ENCODE peak calls at places on chromosomes 4 and X, in eight cellular contexts. W, R, L, N, V, Y, H and O are unnamed samples.

GRCh38 chr4:142817442-142817841 is 28.7 kb downstream of the INPP4B start:
- DNase-seq in W (no peak), R (no peak), L (no peak), N (peak), V (peak), Y (no peak), H (peak), O (no peak)

GRCh38 chr4:132396636-132397035 is 752.5 kb upstream of the PCDH10 start:
- DNase-seq in W (no peak), R (no peak), L (no peak), N (no peak), V (no peak), Y (no peak), H (no peak), O (no peak)

GRCh38 chrX:149962859-149963757 is 24.8 kb upstream of the EOLA2 start:
- DNase-seq in W (peak), R (peak), L (no peak), N (peak), V (peak), Y (peak), H (peak), O (peak)

GRCh38 chr4:172485007-172485406 is 671.8 kb downstream of the GALNTL6 start:
- DNase-seq in W (no peak), R (no peak), L (no peak), N (no peak), V (no peak), Y (no peak), H (no peak), O (no peak)

GRCh38 chr4:185183622-185184281 is 20.0 kb downstream of the CFAP97 start:
- DNase-seq in W (peak), R (peak), L (no peak), N (peak), V (peak), Y (peak), H (peak), O (peak)

GRCh38 chr4:15396157-15396800 is 31.6 kb upstream of the C1QTNF7 start:
- DNase-seq in W (peak), R (peak), L (no peak), N (no peak), V (no peak), Y (peak), H (peak), O (peak)

GRCh38 chr4:84578540-84579409 is 4.2 kb upstream of the CDS1 start:
- DNase-seq in W (no peak), R (no peak), L (no peak), N (peak), V (peak), Y (peak), H (peak), O (no peak)

GRCh38 chrX:698246-698645 is 67.7 kb downstream of the SHOX start:
- DNase-seq in W (no peak), R (no peak), L (no peak), N (no peak), V (no peak), Y (no peak), H (no peak), O (no peak)

GRCh38 chr4:74583066-74583700 is 138.2 kb downstream of the AREG start:
- DNase-seq in W (no peak), R (no peak), L (no peak), N (no peak), V (no peak), Y (no peak), H (no peak), O (no peak)

GRCh38 chr4:33161202-33161601 is 2441.0 kb downstream of the PCDH7 start:
- DNase-seq in W (no peak), R (no peak), L (no peak), N (no peak), V (no peak), Y (no peak), H (no peak), O (no peak)

GRCh38 chr4:156593464-156593863 is 378.1 kb downstream of the PDGFC start:
- DNase-seq in W (no peak), R (no peak), L (no peak), N (no peak), V (no peak), Y (no peak), H (no peak), O (no peak)

GRCh38 chr4:4585012-4585670 is 43.3 kb upstream of the STX18 start:
- DNase-seq in W (no peak), R (no peak), L (no peak), N (peak), V (no peak), Y (no peak), H (no peak), O (no peak)

GRCh38 chrX:31228415-31228832 is 156.6 kb upstream of the FTHL17 start:
- DNase-seq in W (peak), R (no peak), L (no peak), N (peak), V (peak), Y (no peak), H (no peak), O (no peak)

GRCh38 chr4:179110356-179110755 is 1668.1 kb upstream of the AGA start:
- DNase-seq in W (no peak), R (no peak), L (no peak), N (peak), V (no peak), Y (no peak), H (peak), O (no peak)

GRCh38 chr4:143344774-143345173 is 8.1 kb downstream of the GAB1 start:
- DNase-seq in W (no peak), R (no peak), L (no peak), N (no peak), V (no peak), Y (no peak), H (no peak), O (no peak)

GRCh38 chr4:102440498-102440897 is 60.7 kb upstream of the NFKB1 start:
- DNase-seq in W (no peak), R (no peak), L (no peak), N (no peak), V (no peak), Y (no peak), H (no peak), O (no peak)

GRCh38 chr4:187176261-187176910 is 452.7 kb upstream of the FAT1 start:
- DNase-seq in W (no peak), R (no peak), L (no peak), N (peak), V (no peak), Y (no peak), H (no peak), O (no peak)

GRCh38 chrX:14010566-14010965 is 19.1 kb downstream of the GEMIN8 start:
- DNase-seq in W (no peak), R (no peak), L (no peak), N (no peak), V (no peak), Y (no peak), H (no peak), O (no peak)

GRCh38 chr4:138330531-138330930 is 88.4 kb upstream of the SLC7A11 start:
- DNase-seq in W (no peak), R (no peak), L (no peak), N (no peak), V (no peak), Y (no peak), H (no peak), O (no peak)

GRCh38 chr4:141788169-141788915 is 152.0 kb downstream of the IL15 start:
- DNase-seq in W (no peak), R (no peak), L (no peak), N (no peak), V (no peak), Y (no peak), H (no peak), O (no peak)

GRCh38 chr4:114217150-114217817 is 237.8 kb upstream of the ARSJ start:
- DNase-seq in W (no peak), R (no peak), L (no peak), N (no peak), V (no peak), Y (no peak), H (peak), O (no peak)

GRCh38 chr4:100870940-100871772 is 353.3 kb upstream of the EMCN start:
- DNase-seq in W (no peak), R (no peak), L (no peak), N (no peak), V (no peak), Y (no peak), H (no peak), O (no peak)

GRCh38 chr4:144701683-144702233 is 55.8 kb downstream of the HHIP start:
- DNase-seq in W (no peak), R (no peak), L (no peak), N (no peak), V (no peak), Y (no peak), H (peak), O (no peak)

GRCh38 chr4:125315571-125316390 is 1.0 kb downstream of the FAT4 start:
- DNase-seq in W (peak), R (no peak), L (no peak), N (no peak), V (no peak), Y (peak), H (peak), O (peak)

GRCh38 chr4:55032788-55033187 is 92.6 kb downstream of the KDR start:
- DNase-seq in W (no peak), R (no peak), L (no peak), N (no peak), V (no peak), Y (no peak), H (no peak), O (no peak)

GRCh38 chrX:155745792-155746191 is 133.0 kb upstream of the TMLHE start:
- DNase-seq in W (peak), R (no peak), L (no peak), N (no peak), V (no peak), Y (no peak), H (peak), O (no peak)

GRCh38 chrX:69387559-69388487 is 116.3 kb upstream of the NALF2 start:
- DNase-seq in W (peak), R (peak), L (no peak), N (peak), V (no peak), Y (peak), H (peak), O (peak)

GRCh38 chrX:118455013-118455412 is 40.6 kb upstream of the DOCK11 start:
- DNase-seq in W (no peak), R (no peak), L (no peak), N (no peak), V (no peak), Y (no peak), H (no peak), O (no peak)

GRCh38 chr4:6658635-6659075 is 18.2 kb downstream of the MRFAP1 start:
- DNase-seq in W (peak), R (peak), L (no peak), N (no peak), V (no peak), Y (no peak), H (no peak), O (no peak)

GRCh38 chrX:352582-353314 is 34.0 kb downstream of the PPP2R3B start:
- DNase-seq in W (no peak), R (no peak), L (no peak), N (no peak), V (no peak), Y (no peak), H (no peak), O (no peak)

GRCh38 chr4:150283689-150284088 is 205.4 kb downstream of the DCLK2 start:
- DNase-seq in W (no peak), R (no peak), L (no peak), N (peak), V (peak), Y (no peak), H (peak), O (no peak)

GRCh38 chr4:114034189-114034588 is 54.7 kb upstream of the ARSJ start:
- DNase-seq in W (no peak), R (no peak), L (no peak), N (no peak), V (no peak), Y (no peak), H (no peak), O (no peak)

GRCh38 chrX:136260801-136261200 is 9.6 kb upstream of the MAP7D3 start:
- DNase-seq in W (no peak), R (no peak), L (no peak), N (peak), V (peak), Y (no peak), H (peak), O (no peak)

GRCh38 chr4:155025762-155026457 is 182.5 kb upstream of the NPY2R start:
- DNase-seq in W (peak), R (no peak), L (no peak), N (no peak), V (no peak), Y (no peak), H (no peak), O (no peak)

GRCh38 chrX:95666056-95666455 is 1018.6 kb upstream of the DIAPH2 start:
- DNase-seq in W (no peak), R (no peak), L (no peak), N (no peak), V (no peak), Y (no peak), H (no peak), O (no peak)

GRCh38 chrX:110853610-110854009 is 58.0 kb upstream of the CHRDL1 start:
- DNase-seq in W (peak), R (no peak), L (no peak), N (no peak), V (no peak), Y (peak), H (no peak), O (peak)

GRCh38 chr4:113574636-113575103 is 186.9 kb downstream of the CAMK2D start:
- DNase-seq in W (no peak), R (no peak), L (no peak), N (peak), V (peak), Y (peak), H (no peak), O (peak)

GRCh38 chr4:109046549-109047171 is 255.8 kb downstream of the COL25A1 start:
- DNase-seq in W (no peak), R (no peak), L (no peak), N (peak), V (no peak), Y (no peak), H (no peak), O (no peak)